ENCODE peak calls at places on chromosome 15, in eight cellular contexts. Z, B, T, M, A, R, C and U are unnamed samples.

GRCh38 chr15:58453931-58454793 is 22.4 kb downstream of the LIPC start:
- DNase-seq in T (no peak), Z (no peak), R (peak; percentile 25), B (no peak), A (no peak), C (peak; percentile 64), M (no peak), U (no peak)

GRCh38 chr15:72230197-72231065 is 559 bp downstream of the PKM start:
- DNase-seq in B (peak; percentile 74), M (peak; percentile 83), R (peak; percentile 98), Z (peak; percentile 91), C (peak; percentile 91), T (peak; percentile 97), A (peak; percentile 92), U (no peak)

GRCh38 chr15:72117448-72117697 is 577 bp downstream of the MYO9A start:
- DNase-seq in T (peak; percentile 93), Z (peak; percentile 69), A (peak; percentile 85), B (peak; percentile 86), R (peak; percentile 90), M (peak; percentile 78), C (no peak), U (peak; percentile 52)

GRCh38 chr15:96878129-96878528 is 547.6 kb downstream of the NR2F2 start:
- DNase-seq in B (no peak), C (no peak), T (no peak), R (no peak), A (no peak), M (no peak), Z (no peak), U (no peak)

GRCh38 chr15:66621491-66622467 is 56.0 kb upstream of the LCTL start:
- DNase-seq in Z (no peak), R (no peak), M (no peak), B (no peak), T (no peak), A (no peak), C (no peak), U (no peak)

GRCh38 chr15:67690936-67691335 is 134.4 kb upstream of the SKOR1 start:
- DNase-seq in Z (peak; percentile 77), A (no peak), R (no peak), M (no peak), C (no peak), B (no peak), T (no peak), U (no peak)

GRCh38 chr15:34796847-34797246 is 1.5 kb upstream of the ACTC1 start:
- DNase-seq in M (no peak), Z (no peak), T (no peak), A (no peak), R (no peak), B (no peak), C (no peak), U (no peak)

GRCh38 chr15:71758716-71759115 is 51.6 kb upstream of the NR2E3 start:
- DNase-seq in A (no peak), Z (no peak), M (no peak), B (no peak), C (no peak), R (no peak), T (no peak), U (no peak)

GRCh38 chr15:74324714-74325113 is 42.7 kb downstream of the CYP11A1 start:
- DNase-seq in T (no peak), A (no peak), C (no peak), B (no peak), M (no peak), R (no peak), Z (no peak), U (no peak)

GRCh38 chr15:77901921-77902750 is 175.4 kb downstream of the TBC1D2B start:
- DNase-seq in Z (no peak), M (peak; percentile 23), C (no peak), A (peak; percentile 5), T (no peak), B (no peak), R (peak; percentile 40), U (no peak)

GRCh38 chr15:101010781-101011180 is 91.6 kb downstream of the LRRK1 start:
- DNase-seq in B (no peak), R (no peak), Z (no peak), C (no peak), T (no peak), M (no peak), A (no peak), U (no peak)

GRCh38 chr15:42461261-42461660 is 29.7 kb downstream of the ZNF106 start:
- DNase-seq in M (no peak), R (no peak), Z (no peak), T (no peak), C (no peak), A (no peak), B (no peak), U (no peak)

GRCh38 chr15:44381223-44381622 is 46.2 kb upstream of the CTDSPL2 start:
- DNase-seq in R (no peak), B (no peak), A (no peak), C (no peak), T (no peak), M (no peak), Z (no peak), U (no peak)

GRCh38 chr15:48478581-48478980 is 147.4 kb downstream of the DUT start:
- DNase-seq in R (no peak), C (no peak), T (no peak), B (no peak), A (no peak), M (no peak), Z (no peak), U (no peak)

GRCh38 chr15:64182859-64183258 is 20.0 kb upstream of the PPIB start:
- DNase-seq in R (no peak), M (no peak), A (no peak), C (no peak), B (no peak), Z (no peak), T (no peak), U (no peak)

GRCh38 chr15:98113357-98113756 is 152.9 kb downstream of the ARRDC4 start:
- DNase-seq in C (no peak), M (no peak), R (no peak), A (no peak), Z (no peak), B (no peak), T (no peak), U (no peak)

GRCh38 chr15:60729850-60730458 is 251.0 kb upstream of the ICE2 start:
- DNase-seq in C (no peak), Z (no peak), T (no peak), R (no peak), A (no peak), B (no peak), M (no peak), U (no peak)

GRCh38 chr15:93703092-93703785 is 528.1 kb upstream of the MCTP2 start:
- DNase-seq in T (no peak), A (no peak), M (no peak), R (no peak), B (no peak), C (no peak), Z (no peak), U (no peak)

GRCh38 chr15:55588070-55588817 is at the start of gene PYGO1:
- DNase-seq in B (no peak), C (no peak), A (peak; percentile 63), Z (peak; percentile 62), M (no peak), T (peak; percentile 45), R (peak; percentile 79), U (peak; percentile 10)

GRCh38 chr15:85592148-85592547 is 202.6 kb downstream of the KLHL25 start:
- DNase-seq in A (no peak), R (no peak), T (no peak), C (no peak), M (no peak), B (no peak), Z (peak; percentile 86), U (no peak)
- TF ChIP-seq CTCF in A (peak; percentile 34), R (no peak), T (no peak), C (no peak), M (peak; percentile 35), B (no peak), Z (peak; percentile 53), U (peak; percentile 11)

GRCh38 chr15:68774120-68774519 is 46.6 kb downstream of the ANP32A start:
- DNase-seq in Z (no peak), M (no peak), R (no peak), A (no peak), T (no peak), C (no peak), B (no peak), U (no peak)

GRCh38 chr15:68773036-68773435 is 47.7 kb downstream of the ANP32A start:
- DNase-seq in B (no peak), Z (no peak), R (no peak), A (no peak), C (no peak), M (no peak), T (no peak), U (no peak)

GRCh38 chr15:68774521-68775293 is 46.0 kb downstream of the ANP32A start:
- DNase-seq in R (peak; percentile 11), B (no peak), T (no peak), M (no peak), A (no peak), C (no peak), Z (no peak), U (no peak)

GRCh38 chr15:68776477-68777270 is 44.0 kb downstream of the ANP32A start:
- DNase-seq in B (no peak), M (no peak), R (peak; percentile 52), C (no peak), Z (no peak), A (no peak), T (no peak), U (no peak)

GRCh38 chr15:68775671-68776476 is 44.8 kb downstream of the ANP32A start:
- DNase-seq in A (peak; percentile 84), M (no peak), T (no peak), B (no peak), R (peak; percentile 95), C (no peak), Z (peak; percentile 24), U (no peak)
- H3K27ac ChIP-seq in A (no peak overlapping the region), M (no peak overlapping the region), T (peak overlapping the region; percentile 8), B (peak overlapping the region; percentile 80), R (peak overlapping the region; percentile 71), C (no peak overlapping the region), Z (no peak overlapping the region), U (no peak overlapping the region)

DNA sequence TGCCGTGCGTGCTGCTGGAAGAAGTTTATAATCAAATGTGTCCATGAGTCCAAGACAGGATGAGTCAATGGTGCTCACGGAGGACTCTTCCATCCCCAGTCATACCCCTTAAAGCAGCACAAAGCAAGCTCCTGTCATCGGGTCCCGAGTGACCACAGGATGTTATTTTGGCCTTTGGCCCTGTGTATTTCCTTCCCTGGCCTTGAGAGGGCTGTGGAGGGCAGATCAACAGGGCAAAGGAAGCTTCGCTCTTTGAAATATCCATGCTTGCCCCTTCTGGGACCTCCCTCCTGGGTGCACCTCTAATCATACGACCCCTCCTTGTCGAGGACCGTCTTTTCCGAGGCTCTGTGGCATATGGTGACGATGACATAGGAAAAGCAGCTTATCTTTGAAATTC is 93.4 kb downstream of the SLCO3A1 start:
- DNase-seq in T (no peak), R (no peak), Z (no peak), M (no peak), B (no peak), C (no peak), A (no peak), U (no peak)
- TF ChIP-seq CTCF in T (peak; percentile 24), R (no peak), Z (no peak), M (no peak), B (no peak), C (no peak), A (no peak), U (no peak)

DNA sequence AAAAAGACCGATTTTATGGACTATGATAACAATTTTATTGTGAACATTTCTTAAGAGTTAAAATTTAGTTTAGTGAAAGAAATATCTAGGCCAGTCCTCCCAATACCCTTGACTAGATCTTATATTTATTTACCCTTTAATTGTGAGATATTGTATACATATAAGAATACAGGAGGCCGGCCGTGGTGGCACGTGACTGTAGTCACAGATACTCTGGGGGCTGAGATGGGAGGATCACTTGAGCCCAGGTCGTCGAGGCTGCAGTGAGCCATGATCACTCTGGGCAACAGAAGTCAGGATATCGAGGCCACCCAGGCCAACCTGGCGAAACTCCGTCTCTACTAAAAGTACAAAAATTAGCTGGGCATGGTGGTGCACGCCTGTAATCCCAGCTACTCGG is 767 bp upstream of the RMDN3 start:
- DNase-seq in M (no peak), A (no peak), B (no peak), T (no peak), Z (no peak), R (no peak), C (no peak), U (no peak)
- H3K27ac ChIP-seq in M (peak overlapping the region; percentile 75), A (peak overlapping the region; percentile 81), B (peak overlapping the region; percentile 92), T (peak overlapping the region; percentile 90), Z (no peak overlapping the region), R (peak overlapping the region; percentile 85), C (peak overlapping the region; percentile 94), U (peak overlapping the region; percentile 65)